ENCODE peak calls at places on chromosomes 13 and 19, in six cellular contexts. F is dorsolateral prefrontal cortex, N is AG09319, Y is glutamatergic neuron, O is NB4, E is colonic mucosa. R is an unnamed sample.

GRCh38 chr19:13097331-13098258 is 5.1 kb downstream of the LYL1 start:
- DNase-seq in E (no peak), F (no peak), O (peak; percentile 89), N (no peak), Y (peak; percentile 58), R (no peak)

GRCh38 chr13:79369226-79369625 is 36.8 kb downstream of the RBM26 start:
- DNase-seq in E (no peak), O (no peak), Y (no peak), F (no peak), N (no peak), R (no peak)

GRCh38 chr19:33758541-33759013 is 38.1 kb upstream of the KCTD15 start:
- DNase-seq in N (no peak), E (no peak), O (no peak), F (no peak), Y (peak; percentile 54), R (no peak)

GRCh38 chr19:12913011-12913561 is 6.0 kb downstream of the SYCE2 start:
- DNase-seq in F (peak; percentile 81), Y (peak; percentile 57), O (no peak), N (no peak), E (peak; percentile 40), R (peak; percentile 21)

GRCh38 chr19:37329686-37330085 is 41.2 kb upstream of the ZNF527 start:
- DNase-seq in E (no peak), Y (no peak), N (no peak), O (peak; percentile 5), F (no peak), R (no peak)

GRCh38 chr19:5609881-5610280 is 12.7 kb downstream of the SAFB2 start:
- DNase-seq in O (no peak), E (no peak), Y (no peak), N (no peak), F (no peak), R (no peak)

GRCh38 chr19:16637535-16637934 is 9.5 kb upstream of the MED26 start:
- DNase-seq in O (peak; percentile 56), F (no peak), Y (no peak), E (no peak), N (no peak), R (no peak)

GRCh38 chr19:29547981-29548380 is 22.2 kb downstream of the VSTM2B start:
- DNase-seq in Y (peak; percentile 55), O (no peak), F (peak; percentile 26), E (no peak), N (no peak), R (no peak)

GRCh38 chr13:25167775-25168174 is 4.3 kb downstream of the AMER2 start:
- DNase-seq in F (no peak), Y (no peak), O (no peak), E (no peak), N (no peak), R (no peak)

GRCh38 chr19:54287456-54287855 is 6.5 kb upstream of the LILRB2 start:
- DNase-seq in N (peak; percentile 2), F (no peak), E (no peak), Y (no peak), O (no peak), R (no peak)

GRCh38 chr13:28527629-28528028 is 32.7 kb upstream of the FLT1 start:
- DNase-seq in O (peak; percentile 94), E (no peak), N (no peak), Y (peak; percentile 32), F (no peak), R (no peak)

GRCh38 chr19:3494559-3494958 is 5.9 kb downstream of the DOHH start:
- DNase-seq in Y (no peak), E (no peak), O (no peak), N (no peak), F (no peak), R (no peak)

GRCh38 chr19:44808463-44809371 is at the start of gene BCAM:
- DNase-seq in Y (peak; percentile 54), E (peak; percentile 68), O (no peak), F (peak; percentile 64), N (peak; percentile 35), R (no peak)

GRCh38 chr19:12706332-12706718 is 9.9 kb upstream of the FBXW9 start:
- DNase-seq in E (no peak), N (no peak), F (no peak), O (no peak), Y (no peak), R (no peak)

GRCh38 chr19:39038098-39038497 is 5.7 kb upstream of the FBXO27 start:
- DNase-seq in N (no peak), F (peak; percentile 47), O (peak; percentile 39), E (no peak), Y (peak; percentile 32), R (no peak)

GRCh38 chr13:107450931-107451330 is 764.4 kb downstream of the LIG4 start:
- DNase-seq in N (peak; percentile 83), O (peak; percentile 9), F (no peak), E (no peak), Y (no peak), R (peak; percentile 96)

GRCh38 chr13:95341441-95341840 is 40.2 kb upstream of the ABCC4 start:
- DNase-seq in Y (no peak), O (no peak), N (no peak), F (no peak), E (no peak), R (no peak)

GRCh38 chr13:47038196-47038595 is 141.3 kb upstream of the HTR2A start:
- DNase-seq in O (no peak), N (no peak), Y (no peak), F (no peak), E (no peak), R (no peak)

GRCh38 chr19:11223208-11223607 is 16.2 kb upstream of the ANGPTL8 start:
- DNase-seq in N (no peak), F (no peak), E (no peak), Y (no peak), O (no peak), R (no peak)

GRCh38 chr13:57629391-57629804 is 2.1 kb upstream of the PCDH17 start:
- DNase-seq in F (peak; percentile 68), Y (no peak), N (no peak), O (no peak), E (no peak), R (no peak)

GRCh38 chr19:12837225-12837624 is 1.1 kb upstream of the MAST1 start:
- DNase-seq in N (no peak), F (no peak), O (no peak), E (no peak), Y (no peak), R (no peak)

GRCh38 chr19:46985532-46986415 is 33.9 kb upstream of the NPAS1 start:
- DNase-seq in N (no peak), Y (peak; percentile 64), O (no peak), F (no peak), E (no peak), R (no peak)

GRCh38 chr19:46983097-46983496 is 36.5 kb upstream of the NPAS1 start:
- DNase-seq in N (no peak), Y (no peak), E (no peak), O (no peak), F (no peak), R (no peak)

GRCh38 chr19:46981296-46981695 is 38.3 kb upstream of the NPAS1 start:
- DNase-seq in Y (no peak), E (no peak), F (no peak), O (no peak), N (no peak), R (no peak)

GRCh38 chr19:46980756-46981155 is 38.9 kb upstream of the NPAS1 start:
- DNase-seq in F (no peak), N (no peak), E (no peak), Y (no peak), O (no peak), R (no peak)

GRCh38 chr19:46984077-46985010 is 35.3 kb upstream of the NPAS1 start:
- DNase-seq in N (no peak), Y (peak; percentile 49), F (no peak), E (no peak), O (peak; percentile 91), R (no peak)
- TF ChIP-seq CTCF in N (no peak), Y (no peak), F (no peak), E (no peak), O (no peak), R (no peak)

DNA sequence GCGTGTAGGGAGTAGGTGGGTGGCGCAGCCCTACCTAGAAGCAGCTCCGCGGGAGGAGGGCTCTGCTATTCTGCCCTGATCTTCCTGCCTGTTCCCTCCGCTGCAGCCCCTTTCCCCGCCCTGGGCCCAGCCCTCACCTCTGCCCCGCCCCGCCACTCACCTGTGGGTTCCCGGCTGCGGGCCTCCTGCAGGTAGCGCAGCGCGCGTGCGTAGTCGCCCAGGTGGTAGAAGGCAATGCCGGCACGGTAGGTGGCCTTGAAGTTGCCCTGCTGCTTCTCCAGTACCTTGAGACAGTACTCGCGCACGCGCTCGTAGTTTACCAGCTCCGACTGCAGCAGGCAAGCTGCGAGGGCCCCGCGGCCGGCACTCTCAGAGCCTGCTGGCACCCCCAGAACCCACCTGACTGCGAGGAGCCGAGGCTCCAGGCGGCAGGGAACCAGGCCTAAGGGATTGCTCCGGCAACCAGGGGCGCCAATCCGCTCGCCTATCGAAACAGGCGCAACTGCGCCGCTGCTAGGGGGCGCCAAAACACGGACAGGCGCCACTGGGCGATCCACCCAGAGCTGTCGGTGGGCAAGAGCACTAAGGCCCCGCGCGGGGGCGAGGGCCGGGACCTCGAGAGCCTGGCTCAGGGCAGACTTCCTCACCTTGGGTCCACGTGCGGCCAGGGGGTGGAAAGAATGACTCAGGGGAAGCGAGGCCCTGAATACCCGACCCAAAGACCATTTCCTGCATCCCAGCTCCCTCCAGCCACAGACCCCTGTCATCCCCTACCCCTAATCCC is 965 bp downstream of the TTC9B start:
- DNase-seq in N (no peak), Y (peak; percentile 76), F (no peak), O (peak; percentile 19), E (peak; percentile 74), R (no peak)
- TF ChIP-seq CTCF in N (peak; percentile 19), Y (peak; percentile 62), F (no peak), O (peak; percentile 40), E (peak; percentile 35), R (peak; percentile 13)

DNA sequence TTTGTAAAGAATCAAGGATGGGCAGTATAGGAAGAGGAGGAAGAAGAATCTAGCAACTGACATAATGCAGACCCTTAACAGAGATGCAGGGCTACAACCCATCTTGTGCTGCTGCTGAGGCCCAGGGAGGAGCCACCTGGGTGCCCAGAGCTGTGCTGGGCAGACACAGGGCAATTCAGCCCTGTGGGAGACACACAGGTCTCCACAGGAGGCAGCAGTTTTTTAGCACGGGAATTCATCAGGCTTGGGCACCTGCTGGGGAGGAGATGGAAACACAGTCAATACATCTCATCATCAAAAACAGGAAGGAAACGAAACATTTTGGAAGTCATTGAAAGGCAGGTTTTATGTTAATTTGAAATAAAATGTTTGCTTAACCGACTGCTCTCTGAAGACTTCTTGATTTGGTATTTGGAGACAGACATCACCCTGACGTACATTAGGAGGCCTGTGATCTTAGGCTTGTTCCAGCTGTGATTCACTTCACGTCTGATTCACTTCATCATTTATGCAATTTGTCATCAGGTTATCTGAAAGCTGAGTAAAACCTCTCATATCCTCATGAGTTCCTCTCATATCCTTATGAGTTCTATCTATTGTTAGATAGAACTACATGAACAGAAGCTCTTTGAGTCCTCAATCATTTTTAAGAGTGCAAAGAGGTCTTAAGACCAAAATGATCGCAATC is 77.4 kb downstream of the CYSLTR2 start:
- DNase-seq in O (peak; percentile 14), N (no peak), Y (no peak), F (no peak), E (no peak), R (no peak)
- TF ChIP-seq CTCF in O (no peak), N (no peak), Y (no peak), F (no peak), E (no peak), R (no peak)

DNA sequence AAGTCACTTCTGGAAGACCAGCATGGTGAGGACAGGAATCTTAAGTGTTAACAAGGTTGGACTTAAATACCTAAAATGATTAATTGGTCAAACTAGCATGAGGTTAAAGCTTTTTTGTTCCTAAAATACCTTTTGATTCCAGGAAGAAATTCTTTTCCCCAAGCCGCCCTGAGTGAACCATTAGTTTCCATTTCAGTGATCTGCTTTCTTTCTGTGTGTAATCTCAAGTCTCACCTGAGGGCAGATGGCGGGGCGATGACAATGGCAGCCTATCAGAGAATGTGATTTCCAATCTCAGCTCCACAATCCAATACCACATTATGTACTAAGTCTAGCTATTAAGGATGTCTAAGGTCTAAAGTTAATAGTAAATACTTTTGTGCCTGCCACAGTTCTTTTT is 390.9 kb upstream of the SGCG start:
- DNase-seq in O (no peak), F (no peak), Y (no peak), E (no peak), N (no peak), R (no peak)
- TF ChIP-seq CTCF in O (no peak), F (no peak), Y (no peak), E (no peak), N (no peak), R (no peak)